ENCODE peak calls at places on chromosomes 6 and 20, in four cellular contexts. A, S, N and W are unnamed samples.

GRCh38 chr6:136717297-136717990 is 74.8 kb downstream of the MAP3K5 start:
- ATAC-seq in S (peak; percentile 54), A (no peak), N (peak; percentile 48), W (no peak)

GRCh38 chr6:83838727-83839126 is 14.4 kb upstream of the RIPPLY2 start:
- ATAC-seq in S (no peak), A (no peak), N (no peak), W (no peak)

GRCh38 chr20:44477151-44477550 is 1.5 kb downstream of the TTPAL start:
- ATAC-seq in A (no peak), N (no peak), S (no peak), W (no peak)

GRCh38 chr6:7152467-7152866 is 44.7 kb downstream of the RREB1 start:
- ATAC-seq in A (no peak), N (no peak), S (no peak), W (no peak)

GRCh38 chr6:125302840-125303511 is 1.2 kb upstream of the HDDC2 start:
- ATAC-seq in N (no peak), A (no peak), S (no peak), W (no peak)

GRCh38 chr6:34189806-34190503 is 44.1 kb upstream of the GRM4 start:
- ATAC-seq in S (no peak), A (peak; percentile 76), N (no peak), W (no peak)

GRCh38 chr20:63811491-63811875 is 19.6 kb downstream of the ZBTB46 start:
- ATAC-seq in N (no peak), A (no peak), S (peak; percentile 5), W (no peak)

GRCh38 chr6:39124114-39124513 is 9.1 kb upstream of the SAYSD1 start:
- ATAC-seq in A (no peak), S (no peak), N (peak; percentile 75), W (no peak)

GRCh38 chr6:37952027-37952426 is 132.5 kb downstream of the ZFAND3 start:
- ATAC-seq in S (no peak), A (no peak), N (no peak), W (no peak)

GRCh38 chr6:144602523-144603180 is 317.5 kb downstream of the UTRN start:
- ATAC-seq in S (no peak), A (peak; percentile 81), N (no peak), W (no peak)

GRCh38 chr6:107630341-107630995 is 140.6 kb downstream of the SOBP start:
- ATAC-seq in N (no peak), S (no peak), A (no peak), W (no peak)

GRCh38 chr20:55456316-55456940 is 548.9 kb downstream of the CBLN4 start:
- ATAC-seq in A (no peak), S (no peak), N (no peak), W (no peak)

GRCh38 chr6:144330588-144330987 is 45.5 kb downstream of the UTRN start:
- ATAC-seq in A (no peak), N (no peak), S (no peak), W (no peak)

GRCh38 chr20:48667481-48667880 is 160.3 kb downstream of the PREX1 start:
- ATAC-seq in A (no peak), N (no peak), S (no peak), W (no peak)

GRCh38 chr6:30768634-30769087 is 24.3 kb upstream of the IER3 start:
- ATAC-seq in A (peak; percentile 47), N (no peak), S (no peak), W (no peak)

GRCh38 chr20:313948-314347 is 11.4 kb upstream of the SOX12 start:
- ATAC-seq in N (no peak), S (no peak), A (no peak), W (no peak)

GRCh38 chr6:66065313-66065712 is 358.3 kb upstream of the EYS start:
- ATAC-seq in A (no peak), N (no peak), S (no peak), W (no peak)

GRCh38 chr6:90192857-90193256 is 103.8 kb downstream of the BACH2 start:
- ATAC-seq in N (no peak), A (no peak), S (no peak), W (no peak)

GRCh38 chr20:48711696-48712464 is 115.9 kb downstream of the PREX1 start:
- ATAC-seq in A (no peak), S (no peak), N (no peak), W (no peak)

GRCh38 chr6:22658934-22659333 is 89.6 kb downstream of the HDGFL1 start:
- ATAC-seq in N (peak; percentile 89), S (no peak), A (no peak), W (no peak)

GRCh38 chr6:150576651-150577226 is 22.9 kb upstream of the PLEKHG1 start:
- ATAC-seq in A (no peak), N (peak; percentile 29), S (peak; percentile 70), W (no peak)

GRCh38 chr6:25012657-25013056 is 76.9 kb upstream of the RIPOR2 start:
- ATAC-seq in A (no peak), N (no peak), S (no peak), W (no peak)

GRCh38 chr6:7650876-7651275 is 60.9 kb downstream of the SNRNP48 start:
- ATAC-seq in S (no peak), A (no peak), N (no peak), W (no peak)

GRCh38 chr6:75268121-75268987 is 16.2 kb downstream of the TMEM30A start:
- ATAC-seq in N (peak; percentile 29), S (peak; percentile 31), A (peak; percentile 82), W (no peak)

GRCh38 chr20:62449951-62450815 is 22.8 kb upstream of the RBBP8NL start:
- ATAC-seq in S (peak; percentile 7), N (peak; percentile 45), A (no peak), W (no peak)

GRCh38 chr6:9412951-9413559 is 977.7 kb upstream of the SLC35B3 start:
- ATAC-seq in A (no peak), S (no peak), N (peak; percentile 64), W (no peak)

GRCh38 chr6:19180348-19181073 is 656.7 kb upstream of the ID4 start:
- ATAC-seq in S (peak; percentile 98), N (peak; percentile 99), A (no peak), W (peak; percentile 94)

GRCh38 chr20:62646851-62647520 is 4.7 kb downstream of the SLCO4A1 start:
- ATAC-seq in S (no peak), A (no peak), N (no peak), W (no peak)

GRCh38 chr6:56789879-56790278 is 147.2 kb upstream of the DST start:
- ATAC-seq in S (no peak), N (no peak), A (no peak), W (no peak)

GRCh38 chr20:48686238-48687096 is 141.3 kb downstream of the PREX1 start:
- ATAC-seq in N (peak; percentile 31), A (no peak), S (peak; percentile 75), W (peak; percentile 44)

GRCh38 chr6:3208096-3208774 is 19.2 kb downstream of the TUBB2B start:
- ATAC-seq in S (peak; percentile 58), N (no peak), A (no peak), W (peak; percentile 71)

GRCh38 chr6:135285165-135285564 is 104.1 kb downstream of the MYB start:
- ATAC-seq in N (no peak), A (no peak), S (no peak), W (no peak)

GRCh38 chr20:46076806-46077205 is 13.0 kb downstream of the NCOA5 start:
- ATAC-seq in A (no peak), N (no peak), S (no peak), W (no peak)

GRCh38 chr6:10621227-10621626 is 73.2 kb downstream of the C6orf52 start:
- ATAC-seq in A (no peak), N (peak; percentile 68), S (no peak), W (no peak)

GRCh38 chr6:113065606-113066005 is 718.5 kb downstream of the RFPL4B start:
- ATAC-seq in N (peak; percentile 81), S (peak; percentile 75), A (no peak), W (no peak)

GRCh38 chr20:37533154-37533715 is 5.6 kb upstream of the BLCAP start:
- ATAC-seq in A (no peak), N (no peak), S (no peak), W (no peak)

GRCh38 chr6:52566853-52567279 is 10.0 kb downstream of the TRAM2 start:
- ATAC-seq in N (peak; percentile 71), S (peak; percentile 67), A (no peak), W (peak; percentile 79)

GRCh38 chr6:166474721-166475565 is 92.2 kb upstream of the MPC1 start:
- ATAC-seq in A (no peak), S (no peak), N (no peak), W (no peak)

GRCh38 chr20:913306-913849 is 2.8 kb downstream of the ANGPT4 start:
- ATAC-seq in A (no peak), S (no peak), N (no peak), W (no peak)

GRCh38 chr6:68641172-68641571 is 6.1 kb downstream of the ADGRB3 start:
- ATAC-seq in S (no peak), A (no peak), N (no peak), W (no peak)